ENCODE peak calls at places on chromosomes 6 and 20, in nine cellular contexts. L is CD4-positive, alpha-beta T cell; Z is kidney epithelial cell; F is sigmoid colon; U is GM12865; X is GM13977; T is activated CD8-positive, alpha-beta T cell treated with anti-CD3 and anti-CD28 coated beads for 36 hours; M is nephron progenitor cell; V is fibroblast of lung. C is an unnamed sample.

GRCh38 chr6:148593130-148593812 is 153.6 kb upstream of the UST start:
- DNase-seq in L (no peak), Z (peak; percentile 16), F (no peak), U (no peak), X (no peak), T (no peak), M (no peak), V (peak; percentile 65), C (peak; percentile 84)

GRCh38 chr6:81998432-81998831 is 246.0 kb upstream of the TENT5A start:
- DNase-seq in L (no peak), Z (no peak), F (no peak), U (no peak), X (no peak), T (no peak), M (no peak), V (peak; percentile 21), C (peak; percentile 81)

GRCh38 chr6:71239694-71240093 is 48.9 kb upstream of the OGFRL1 start:
- DNase-seq in L (no peak), Z (no peak), F (no peak), U (no peak), X (no peak), T (no peak), M (no peak), V (peak; percentile 5), C (peak; percentile 67)

GRCh38 chr6:6998194-6998569 is 109.6 kb upstream of the RREB1 start:
- DNase-seq in L (no peak), Z (no peak), F (no peak), U (no peak), X (no peak), T (no peak), M (no peak), V (peak; percentile 33), C (peak; percentile 39)

GRCh38 chr20:3262566-3262965 is 23.6 kb upstream of the SLC4A11 start:
- DNase-seq in L (no peak), Z (no peak), F (no peak), U (no peak), X (no peak), T (no peak), M (no peak), V (no peak), C (peak; percentile 7)

GRCh38 chr20:760751-761417 is 7.4 kb downstream of the SLC52A3 start:
- DNase-seq in L (no peak), Z (no peak), F (no peak), U (peak; percentile 65), X (peak; percentile 66), T (peak; percentile 57), M (peak; percentile 78), V (no peak), C (peak; percentile 13)

GRCh38 chr6:147633191-147633590 is 124.7 kb downstream of the SAMD5 start:
- DNase-seq in L (no peak), Z (no peak), F (no peak), U (no peak), X (no peak), T (no peak), M (no peak), V (no peak), C (no peak)

GRCh38 chr20:32231847-32232246 is 24.2 kb downstream of the POFUT1 start:
- DNase-seq in L (peak; percentile 16), Z (no peak), F (no peak), U (peak; percentile 49), X (peak; percentile 48), T (peak; percentile 63), M (no peak), V (no peak), C (no peak)

GRCh38 chr6:17225767-17226166 is 55.4 kb upstream of the RBM24 start:
- DNase-seq in L (no peak), Z (no peak), F (no peak), U (no peak), X (no peak), T (no peak), M (no peak), V (peak; percentile 35), C (no peak)

GRCh38 chr6:33720998-33721397 is 9.5 kb upstream of the UQCC2 start:
- DNase-seq in L (no peak), Z (no peak), F (no peak), U (peak; percentile 34), X (no peak), T (no peak), M (no peak), V (no peak), C (no peak)

GRCh38 chr20:60203451-60203850 is 245.2 kb downstream of the CDH26 start:
- DNase-seq in L (no peak), Z (no peak), F (no peak), U (no peak), X (no peak), T (no peak), M (no peak), V (no peak), C (no peak)

GRCh38 chr6:16079354-16079753 is 49.5 kb upstream of the MYLIP start:
- DNase-seq in L (no peak), Z (no peak), F (no peak), U (no peak), X (no peak), T (no peak), M (no peak), V (no peak), C (no peak)

DNA sequence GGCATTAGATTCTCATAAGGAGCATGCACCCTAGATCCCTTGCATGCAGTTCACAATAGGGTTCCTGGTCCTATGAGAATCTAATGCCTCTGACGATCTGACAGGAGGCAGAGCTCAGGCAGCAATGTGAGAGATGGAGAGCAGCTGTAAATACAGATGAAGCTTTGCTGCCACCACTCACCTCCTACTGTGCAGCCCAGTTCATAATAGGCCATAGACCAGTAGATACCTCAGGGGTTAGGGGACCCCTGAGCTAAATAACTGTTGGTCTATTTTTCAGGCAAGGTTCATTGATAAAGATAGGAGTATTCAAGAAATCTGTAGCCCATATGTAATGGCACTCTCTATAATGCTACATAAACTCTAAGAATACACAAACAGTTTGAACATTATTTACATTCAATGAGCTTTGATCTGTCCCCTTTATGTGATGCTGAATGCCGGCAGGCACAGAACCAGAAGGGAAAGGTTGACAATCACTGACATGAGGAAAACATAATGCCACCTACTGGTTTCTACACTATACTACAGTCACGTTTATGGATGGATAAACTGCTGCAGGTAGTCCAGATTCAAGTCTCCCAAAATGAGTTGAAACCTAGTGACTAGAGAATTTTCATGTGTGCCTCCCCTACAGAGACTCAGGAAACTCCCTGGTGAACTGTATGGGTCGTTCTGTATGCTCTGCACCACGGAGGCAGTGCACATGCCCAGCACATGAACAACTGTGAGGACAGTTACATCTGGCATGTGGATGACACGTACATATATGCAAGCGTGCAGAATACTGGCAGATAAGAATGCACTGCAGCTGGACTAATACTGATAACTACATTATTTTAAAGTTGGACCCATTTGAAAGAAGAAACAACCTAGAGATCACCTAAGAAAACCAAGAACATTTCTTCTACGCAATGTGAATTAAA is 72.0 kb downstream of the DST start:
- DNase-seq in L (no peak), Z (no peak), F (no peak), U (peak; percentile 37), X (peak; percentile 31), T (peak; percentile 4), M (no peak), V (peak; percentile 50), C (peak; percentile 45)
- TF ChIP-seq CTCF in L (peak; percentile 68), Z (peak; percentile 55), F (peak; percentile 56), U (peak; percentile 56), X (peak; percentile 50), T (peak; percentile 52), M (peak; percentile 47), V (peak; percentile 66), C (peak; percentile 56)

GRCh38 chr20:9062066-9062465 is 6.8 kb upstream of the PLCB4 start:
- DNase-seq in L (no peak), Z (no peak), F (no peak), U (no peak), X (no peak), T (no peak), M (no peak), V (no peak), C (no peak)
- TF ChIP-seq CTCF in L (no peak), Z (no peak), F (no peak), U (no peak), X (no peak), T (no peak), M (no peak), V (no peak), C (no peak)

GRCh38 chr6:36064770-36065396 is 37.3 kb downstream of the MAPK14 start:
- DNase-seq in L (no peak), Z (no peak), F (no peak), U (no peak), X (no peak), T (no peak), M (no peak), V (no peak), C (no peak)
- TF ChIP-seq CTCF in L (no peak), Z (no peak), F (no peak), U (no peak), X (no peak), T (no peak), M (no peak), V (no peak), C (no peak)

DNA sequence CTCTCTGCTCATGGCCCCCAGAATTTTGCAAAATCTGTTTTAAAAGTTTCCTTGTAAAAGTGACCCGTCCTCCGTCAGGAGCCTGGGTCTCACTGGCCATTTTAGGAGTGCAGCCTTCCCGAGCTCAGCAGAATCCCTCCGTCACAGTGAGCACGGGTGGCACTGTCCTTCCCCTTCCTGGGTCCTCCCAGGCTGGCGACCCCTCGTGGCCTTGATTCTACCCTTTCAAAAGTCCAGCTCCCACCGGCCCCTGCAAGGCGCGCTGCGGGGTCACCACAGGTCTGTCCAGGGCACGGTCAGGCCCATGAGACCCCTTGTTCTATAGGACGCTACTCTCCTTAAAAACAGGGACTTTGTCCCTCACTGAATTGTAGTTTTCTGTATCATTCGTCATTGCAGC is 112.7 kb downstream of the PSMB1 start:
- DNase-seq in L (no peak), Z (no peak), F (peak; percentile 42), U (no peak), X (no peak), T (no peak), M (no peak), V (no peak), C (no peak)
- TF ChIP-seq CTCF in L (no peak), Z (no peak), F (no peak), U (no peak), X (no peak), T (no peak), M (no peak), V (no peak), C (no peak)

GRCh38 chr20:2246081-2246491 is 49.7 kb upstream of the TGM3 start:
- DNase-seq in L (no peak), Z (no peak), F (no peak), U (no peak), X (no peak), T (no peak), M (peak; percentile 28), V (no peak), C (no peak)
- TF ChIP-seq CTCF in L (no peak), Z (no peak), F (no peak), U (no peak), X (no peak), T (no peak), M (no peak), V (no peak), C (no peak)

GRCh38 chr6:160071805-160072687 is 49.6 kb upstream of the SLC22A1 start:
- DNase-seq in L (no peak), Z (no peak), F (no peak), U (no peak), X (no peak), T (no peak), M (peak; percentile 10), V (no peak), C (no peak)
- TF ChIP-seq CTCF in L (no peak), Z (no peak), F (no peak), U (no peak), X (peak; percentile 42), T (no peak), M (peak; percentile 11), V (peak; percentile 20), C (no peak)

GRCh38 chr6:80742481-80742880 is 636.0 kb downstream of the BCKDHB start:
- DNase-seq in L (no peak), Z (no peak), F (no peak), U (peak; percentile 13), X (no peak), T (no peak), M (no peak), V (peak; percentile 62), C (peak; percentile 64)
- TF ChIP-seq CTCF in L (no peak), Z (peak; percentile 35), F (peak; percentile 13), U (no peak), X (peak; percentile 33), T (peak; percentile 32), M (peak; percentile 22), V (peak; percentile 35), C (peak; percentile 48)

C was measured in fibroblast of mammary gland.